ENCODE peak calls at places on chromosomes 13 and 19, in four cellular contexts. L, M, Q and A are unnamed samples.

GRCh38 chr13:89457977-89458376 is 1786.8 kb downstream of the SLITRK5 start:
- DNase-seq in L (peak), M (no peak), Q (no peak), A (no peak)

GRCh38 chr19:923551-924211 is 2.2 kb upstream of the ARID3A start:
- DNase-seq in L (no peak), M (no peak), Q (no peak), A (no peak)

GRCh38 chr13:100608906-100609305 is 20.3 kb upstream of the GGACT start:
- DNase-seq in L (no peak), M (no peak), Q (no peak), A (no peak)

GRCh38 chr19:2811735-2812413 is 7.8 kb upstream of the ZNF554 start:
- DNase-seq in L (no peak), M (no peak), Q (no peak), A (no peak)

GRCh38 chr19:52066258-52066866 is 17.7 kb upstream of the ZNF432 start:
- DNase-seq in L (no peak), M (no peak), Q (no peak), A (no peak)

GRCh38 chr13:24035411-24035810 is 125.1 kb upstream of the SPATA13 start:
- DNase-seq in L (no peak), M (no peak), Q (no peak), A (no peak)

GRCh38 chr19:17347361-17347760 is 10.0 kb downstream of the GTPBP3 start:
- DNase-seq in L (peak), M (peak), Q (no peak), A (no peak)

GRCh38 chr19:2391118-2391725 is 31.2 kb downstream of the TMPRSS9 start:
- DNase-seq in L (peak), M (peak), Q (no peak), A (peak)

GRCh38 chr19:43518051-43518450 is 8.9 kb downstream of the ETHE1 start:
- DNase-seq in L (no peak), M (no peak), Q (no peak), A (no peak)

GRCh38 chr13:107866007-107866665 is 349.2 kb downstream of the LIG4 start:
- DNase-seq in L (peak), M (no peak), Q (no peak), A (peak)

GRCh38 chr19:18520848-18521691 is 800 bp downstream of the ELL start:
- DNase-seq in L (no peak), M (peak), Q (no peak), A (peak)

GRCh38 chr13:28609936-28610335 is 49.0 kb upstream of the POMP start:
- DNase-seq in L (peak), M (no peak), Q (no peak), A (no peak)

GRCh38 chr13:112732679-112733078 is 42.8 kb downstream of the ATP11A start:
- DNase-seq in L (no peak), M (no peak), Q (no peak), A (no peak)

GRCh38 chr13:64471916-64472315 is 2758.2 kb downstream of the PCDH9 start:
- DNase-seq in L (peak), M (no peak), Q (no peak), A (no peak)

GRCh38 chr19:7658219-7658686 is 10.6 kb upstream of the RETN start:
- DNase-seq in L (no peak), M (no peak), Q (no peak), A (no peak)

GRCh38 chr13:94515911-94516310 is 36.4 kb upstream of the DCT start:
- DNase-seq in L (no peak), M (no peak), Q (no peak), A (no peak)

GRCh38 chr13:97274782-97275252 is 52.7 kb downstream of the MBNL2 start:
- DNase-seq in L (peak), M (no peak), Q (no peak), A (no peak)

GRCh38 chr19:34220472-34221063 is 33.8 kb upstream of the GARRE1 start:
- DNase-seq in L (peak), M (peak), Q (no peak), A (peak)

GRCh38 chr13:30816733-30817132 is 81.4 kb downstream of the ALOX5AP start:
- DNase-seq in L (no peak), M (no peak), Q (no peak), A (no peak)

GRCh38 chr13:70183041-70183440 is 74.8 kb upstream of the KLHL1 start:
- DNase-seq in L (no peak), M (no peak), Q (no peak), A (no peak)

GRCh38 chr13:49953560-49953959 is 17.4 kb upstream of the SPRYD7 start:
- DNase-seq in L (no peak), M (no peak), Q (no peak), A (no peak)

GRCh38 chr13:95559100-95559499 is 6.6 kb downstream of the CLDN10 start:
- DNase-seq in L (no peak), M (no peak), Q (no peak), A (no peak)

GRCh38 chr19:4059931-4060620 is 6.6 kb downstream of the ZBTB7A start:
- DNase-seq in L (no peak), M (peak), Q (peak), A (no peak)

GRCh38 chr13:29583073-29583785 is 12.3 kb downstream of the SLC7A1 start:
- DNase-seq in L (peak), M (no peak), Q (no peak), A (no peak)

GRCh38 chr13:48443442-48444208 is 30.7 kb upstream of the LPAR6 start:
- DNase-seq in L (no peak), M (no peak), Q (no peak), A (no peak)

GRCh38 chr19:4316940-4317339 is 12.5 kb downstream of the FSD1 start:
- DNase-seq in L (no peak), M (no peak), Q (no peak), A (no peak)

GRCh38 chr13:50072676-50073075 is 57.4 kb downstream of the KCNRG start:
- DNase-seq in L (no peak), M (no peak), Q (no peak), A (no peak)

GRCh38 chr13:97030705-97031452 is 36.6 kb upstream of the OXGR1 start:
- DNase-seq in L (peak), M (no peak), Q (no peak), A (no peak)

GRCh38 chr19:10112037-10112751 is 701 bp downstream of the P2RY11 start:
- DNase-seq in L (no peak), M (no peak), Q (peak), A (no peak)

GRCh38 chr19:8615022-8615421 is 4.5 kb upstream of the ADAMTS10 start:
- DNase-seq in L (peak), M (no peak), Q (no peak), A (no peak)

GRCh38 chr13:92804346-92804745 is 422.3 kb upstream of the GPC6 start:
- DNase-seq in L (peak), M (no peak), Q (no peak), A (no peak)

GRCh38 chr13:109000207-109000606 is 370.8 kb downstream of the MYO16 start:
- DNase-seq in L (no peak), M (no peak), Q (no peak), A (no peak)

GRCh38 chr19:6402834-6403608 is 10.1 kb upstream of the GTF2F1 start:
- DNase-seq in L (peak), M (no peak), Q (no peak), A (peak)

GRCh38 chr13:101530293-101530692 is 77.8 kb downstream of the ITGBL1 start:
- DNase-seq in L (peak), M (no peak), Q (no peak), A (no peak)

GRCh38 chr19:39148939-39149529 is 23.4 kb downstream of the PAK4 start:
- DNase-seq in L (no peak), M (no peak), Q (no peak), A (no peak)
- H3K27ac ChIP-seq in L (no peak), M (no peak), Q (no peak), A (no peak)

GRCh38 chr19:55678121-55678671 is 3.2 kb downstream of the EPN1 start:
- DNase-seq in L (no peak), M (no peak), Q (no peak), A (no peak)
- TF ChIP-seq POLR2A in L (no peak), M (no peak), Q (no peak), A (no peak)

GRCh38 chr19:46922465-46922864 is 61.7 kb downstream of the ARHGAP35 start:
- DNase-seq in L (no peak), M (no peak), Q (no peak), A (no peak)

GRCh38 chr19:46927106-46927505 is 66.3 kb downstream of the ARHGAP35 start:
- DNase-seq in L (no peak), M (no peak), Q (no peak), A (no peak)

GRCh38 chr19:46925548-46925950 is 64.8 kb downstream of the ARHGAP35 start:
- DNase-seq in L (no peak), M (no peak), Q (no peak), A (no peak)

GRCh38 chr19:46926201-46927071 is 65.6 kb downstream of the ARHGAP35 start:
- DNase-seq in L (no peak), M (no peak), Q (no peak), A (no peak)

DNA sequence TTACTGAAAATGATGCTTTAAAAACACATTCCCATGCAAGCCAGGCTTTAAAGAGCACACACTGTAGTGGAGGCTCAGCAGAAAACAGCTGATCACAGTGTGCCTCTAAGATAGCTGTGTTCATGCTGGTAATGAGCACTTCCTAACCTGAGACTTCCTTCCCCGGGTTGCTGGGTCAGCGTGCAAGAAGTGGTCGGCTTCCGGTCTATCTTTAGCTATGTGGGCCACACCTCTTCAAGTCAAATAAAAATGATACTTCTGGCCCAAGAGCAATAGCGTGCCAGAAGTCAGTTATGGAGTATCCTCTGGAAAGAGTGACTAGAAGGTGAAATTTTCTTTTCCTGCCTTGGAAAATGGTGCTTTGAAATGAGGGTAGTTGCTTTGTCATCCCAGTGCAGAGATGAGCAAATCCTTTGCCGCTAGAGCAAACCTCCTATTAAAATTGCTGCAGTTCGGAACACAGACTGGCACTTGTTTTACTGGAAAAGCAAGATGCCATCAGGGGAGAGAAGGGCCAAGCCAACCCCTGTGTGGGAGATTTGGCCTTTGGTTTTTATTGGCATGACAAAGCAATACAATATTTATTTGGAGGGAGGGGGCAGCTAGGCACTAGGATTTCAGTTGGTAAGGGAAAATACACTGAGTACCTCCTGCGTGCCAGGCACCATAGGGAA is 64.2 kb downstream of the ARHGAP35 start:
- DNase-seq in L (no peak), M (peak), Q (no peak), A (peak)
- H3K27ac ChIP-seq in L (no peak), M (no peak), Q (peak), A (peak)

DNA sequence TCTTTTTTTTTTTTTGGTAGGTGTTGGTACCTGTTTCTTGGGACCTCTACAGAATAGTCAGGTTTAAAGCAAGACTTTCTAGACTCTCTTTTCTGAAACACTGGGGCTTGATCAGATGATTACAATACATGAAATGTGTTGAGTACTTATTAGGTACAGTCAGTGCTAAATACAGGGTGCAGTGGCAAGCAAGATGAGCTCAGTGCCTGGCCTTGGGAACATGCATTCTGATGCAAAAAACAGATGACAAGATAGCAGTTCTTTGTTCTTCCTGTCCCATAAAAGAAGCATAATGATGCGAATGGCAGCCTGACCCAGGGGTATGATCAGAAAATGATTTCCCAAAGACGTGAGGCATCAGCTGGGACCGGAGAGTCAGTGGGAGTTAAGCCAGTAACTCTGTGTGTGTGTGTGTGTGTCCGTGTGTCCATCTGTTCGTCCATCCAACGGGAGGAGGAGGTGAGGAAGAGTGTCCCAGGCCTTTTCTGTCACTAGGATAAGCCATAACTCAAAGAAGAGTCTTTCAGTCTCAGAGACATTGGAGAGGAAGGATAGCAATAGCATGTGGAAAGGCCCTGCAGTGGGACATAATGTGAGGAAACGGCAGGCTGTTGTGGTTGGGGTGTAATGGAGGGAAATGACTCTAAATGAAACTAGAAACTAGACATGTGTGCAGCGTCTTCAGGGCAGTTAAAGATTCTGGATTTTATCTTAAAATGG is 32.2 kb downstream of the SLAIN1 start:
- DNase-seq in L (no peak), M (no peak), Q (no peak), A (no peak)
- TF ChIP-seq POLR2A in L (no peak), M (no peak), Q (no peak), A (no peak)

GRCh38 chr13:25111557-25111956 is 15.6 kb downstream of the PABPC3 start:
- DNase-seq in L (peak), M (no peak), Q (no peak), A (no peak)

GRCh38 chr13:25116044-25116443 is 20.1 kb downstream of the PABPC3 start:
- DNase-seq in L (no peak), M (no peak), Q (no peak), A (no peak)

GRCh38 chr13:25117312-25117711 is 21.4 kb downstream of the PABPC3 start:
- DNase-seq in L (no peak), M (no peak), Q (no peak), A (no peak)

GRCh38 chr13:25112856-25113255 is 16.9 kb downstream of the PABPC3 start:
- DNase-seq in L (no peak), M (no peak), Q (no peak), A (no peak)

DNA sequence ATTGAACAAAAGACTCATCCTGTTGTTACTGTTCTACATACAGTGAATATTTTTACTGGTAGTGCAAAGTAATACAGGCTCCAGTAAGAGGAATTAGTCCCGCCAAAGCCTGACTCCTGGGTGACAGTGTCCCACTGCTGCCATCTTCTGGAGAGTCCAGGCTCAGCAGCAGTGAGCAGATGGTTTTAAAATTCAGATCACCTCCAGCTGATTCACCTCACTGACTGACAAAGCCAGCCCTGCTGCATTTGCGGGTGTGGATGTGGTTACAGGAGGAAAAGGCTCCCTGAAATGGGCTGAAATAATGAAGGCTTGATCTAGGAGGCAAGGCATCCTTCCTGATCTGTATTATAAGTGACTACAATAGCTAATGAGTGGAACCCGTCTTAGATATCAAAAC is 18.3 kb downstream of the PABPC3 start:
- DNase-seq in L (peak), M (no peak), Q (no peak), A (peak)
- H3K27ac ChIP-seq in L (no peak), M (no peak), Q (no peak), A (no peak)

GRCh38 chr19:48962029-48962848 is 2.9 kb upstream of the FTL start:
- DNase-seq in L (no peak), M (no peak), Q (peak), A (peak)
- TF ChIP-seq POLR2A in L (no peak), M (no peak), Q (no peak), A (peak)

DNA sequence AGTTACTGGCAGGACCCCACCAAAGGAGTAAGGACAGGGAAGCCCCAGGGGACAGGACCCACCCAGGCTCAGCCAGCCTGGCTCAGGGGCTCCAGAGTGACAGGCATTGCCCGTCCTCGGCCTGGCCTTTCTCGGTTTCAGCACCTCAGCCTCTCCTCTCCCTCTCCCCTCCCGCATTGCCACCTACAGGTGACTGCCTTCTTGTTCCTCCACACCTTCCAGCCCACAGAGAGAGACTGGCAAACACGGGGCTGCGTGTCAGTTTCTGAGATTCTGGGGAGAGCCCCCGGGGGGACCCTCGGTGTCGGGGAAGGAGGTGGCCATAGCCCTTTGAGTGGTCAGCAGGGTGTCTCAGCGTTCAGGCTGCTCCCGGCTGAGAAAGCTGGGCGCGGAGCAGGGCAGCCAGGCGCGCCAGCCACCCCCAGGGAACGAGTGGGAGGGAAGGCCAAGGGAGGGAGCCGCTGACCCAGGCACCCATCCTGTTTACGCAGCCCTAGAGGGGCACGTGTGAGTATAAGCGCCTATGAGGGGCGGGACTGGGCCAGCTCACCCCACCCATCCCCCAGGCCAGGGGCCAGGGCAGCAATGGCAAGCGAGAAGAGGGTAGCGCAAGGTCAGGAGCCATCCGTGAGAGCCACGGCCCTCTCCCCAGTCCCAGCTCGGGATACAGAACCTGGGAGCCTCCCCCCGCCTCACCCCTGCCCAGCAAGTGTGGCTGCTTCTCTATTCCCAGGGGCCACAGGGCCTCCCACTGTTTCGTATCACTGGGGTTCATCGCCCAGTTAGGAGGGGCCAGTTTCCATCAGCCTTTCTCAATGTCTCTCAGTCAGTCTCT is 743 bp upstream of the DMKN start:
- DNase-seq in L (no peak), M (no peak), Q (no peak), A (peak)
- H3K27ac ChIP-seq in L (no peak), M (no peak), Q (peak), A (peak)

GRCh38 chr13:76882431-76882830 is 3.8 kb downstream of the KCTD12 start:
- DNase-seq in L (no peak), M (no peak), Q (no peak), A (no peak)
- TF ChIP-seq POLR2A in L (no peak), M (no peak), Q (no peak), A (no peak)

GRCh38 chr19:12982648-12983047 is 12.6 kb upstream of the NFIX start:
- DNase-seq in L (no peak), M (no peak), Q (no peak), A (no peak)
- H3K27ac ChIP-seq in L (no peak), M (no peak), Q (no peak), A (no peak)